ENCODE peak calls at places on chromosomes 7 and 10, in five cellular contexts. G, T, A, X and F are unnamed samples.

GRCh38 chr7:136056827-136057226 is 79.7 kb upstream of the MTPN start:
- DNase-seq in G (no peak), T (no peak), A (no peak), X (no peak), F (no peak)

GRCh38 chr10:12711344-12711708 is 290.2 kb downstream of the CCDC3 start:
- DNase-seq in G (no peak), T (no peak), A (no peak), X (no peak), F (no peak)

GRCh38 chr7:134153493-134154093 is 26.5 kb downstream of the LRGUK start:
- DNase-seq in G (no peak), T (no peak), A (no peak), X (no peak), F (no peak)

GRCh38 chr10:108597657-108598319 is 1325.5 kb downstream of the XPNPEP1 start:
- DNase-seq in G (no peak), T (no peak), A (no peak), X (no peak), F (no peak)

GRCh38 chr7:153835104-153835503 is 217.1 kb upstream of the DPP6 start:
- DNase-seq in G (no peak), T (no peak), A (peak; percentile 0), X (no peak), F (no peak)

GRCh38 chr10:773562-774161 is 84.2 kb upstream of the DIP2C start:
- DNase-seq in G (no peak), T (no peak), A (no peak), X (no peak), F (no peak)

GRCh38 chr7:74449809-74450397 is 3.8 kb upstream of the GTF2IRD1 start:
- DNase-seq in G (peak; percentile 60), T (peak; percentile 54), A (peak; percentile 88), X (peak; percentile 56), F (peak; percentile 63)

GRCh38 chr10:482036-482435 is 207.4 kb downstream of the DIP2C start:
- DNase-seq in G (no peak), T (no peak), A (no peak), X (no peak), F (no peak)

GRCh38 chr10:127145173-127145572 is 51.2 kb downstream of the INSYN2A start:
- DNase-seq in G (no peak), T (no peak), A (no peak), X (no peak), F (no peak)

GRCh38 chr7:149669121-149669818 is 104.1 kb downstream of the ZNF467 start:
- DNase-seq in G (no peak), T (no peak), A (peak; percentile 45), X (no peak), F (no peak)

GRCh38 chr7:12269100-12269895 is 58.2 kb downstream of the TMEM106B start:
- DNase-seq in G (no peak), T (no peak), A (no peak), X (no peak), F (no peak)

GRCh38 chr7:142883571-142884284 is 1.8 kb downstream of the TRPV6 start:
- DNase-seq in G (no peak), T (no peak), A (no peak), X (no peak), F (no peak)